ENCODE peak calls at places on chromosomes 16 and 17, in six cellular contexts. H is nucleus accumbens, D is AG08396, M is HT-29, U is left cardiac atrium, J is G401. I is an unnamed sample.

GRCh38 chr16:67879936-67880335 is 4.7 kb upstream of the NRN1L start:
- DNase-seq in J (no peak), H (no peak), M (no peak), U (no peak), D (no peak), I (no peak)

GRCh38 chr17:37360632-37361031 is 15.2 kb upstream of the C17orf78 start:
- DNase-seq in D (peak; percentile 9), U (no peak), H (no peak), M (peak; percentile 57), J (no peak), I (no peak)

GRCh38 chr16:54506691-54507090 is 220.1 kb upstream of the IRX3 start:
- DNase-seq in U (no peak), D (no peak), H (no peak), J (no peak), M (no peak), I (no peak)

GRCh38 chr16:85514295-85514600 is 98.9 kb upstream of the GSE1 start:
- DNase-seq in U (no peak), J (no peak), H (no peak), M (no peak), D (no peak), I (peak; percentile 21)

GRCh38 chr17:35467824-35468223 is 19.3 kb upstream of the SLFN13 start:
- DNase-seq in J (no peak), H (no peak), M (no peak), U (no peak), D (no peak), I (no peak)

GRCh38 chr17:74981979-74982662 is 5.3 kb upstream of the CDR2L start:
- DNase-seq in M (peak; percentile 60), H (peak; percentile 86), U (peak; percentile 82), J (peak; percentile 86), D (peak; percentile 85), I (peak; percentile 90)

GRCh38 chr17:35241520-35241919 is 1.4 kb upstream of the SLFN5 start:
- DNase-seq in H (no peak), J (no peak), D (no peak), M (no peak), U (no peak), I (no peak)

GRCh38 chr17:81340606-81341346 is 45.7 kb upstream of the SLC38A10 start:
- DNase-seq in H (no peak), M (peak; percentile 49), D (no peak), U (no peak), J (peak; percentile 33), I (no peak)

GRCh38 chr16:58644765-58645487 is 15.3 kb upstream of the CNOT1 start:
- DNase-seq in M (no peak), H (no peak), U (no peak), J (no peak), D (no peak), I (no peak)

GRCh38 chr16:31409433-31409832 is 16.3 kb downstream of the ITGAD start:
- DNase-seq in J (no peak), M (peak; percentile 11), H (no peak), D (no peak), U (no peak), I (no peak)

GRCh38 chr16:14375132-14375491 is 254.9 kb downstream of the PARN start:
- DNase-seq in D (no peak), H (no peak), U (no peak), M (no peak), J (no peak), I (no peak)

GRCh38 chr17:82909322-82909904 is 69.6 kb upstream of the ZNF750 start:
- DNase-seq in H (no peak), M (no peak), D (no peak), U (no peak), J (no peak), I (no peak)

GRCh38 chr16:74592847-74593246 is 14.1 kb downstream of the GLG1 start:
- DNase-seq in J (no peak), H (no peak), M (no peak), D (no peak), U (no peak), I (no peak)

GRCh38 chr16:31063843-31064611 is 10.0 kb downstream of the ZNF668 start:
- DNase-seq in J (no peak), D (no peak), M (no peak), H (no peak), U (no peak), I (no peak)

GRCh38 chr17:41394254-41395016 is 3.0 kb downstream of the KRT31 start:
- DNase-seq in U (no peak), M (no peak), J (peak; percentile 49), D (no peak), H (no peak), I (no peak)

GRCh38 chr16:83473926-83474660 is 333.7 kb upstream of the HSBP1 start:
- DNase-seq in M (no peak), J (no peak), H (no peak), U (no peak), D (no peak), I (no peak)

GRCh38 chr17:72421128-72422092 is 300.6 kb downstream of the SOX9 start:
- DNase-seq in D (peak; percentile 79), J (no peak), U (peak; percentile 44), M (peak; percentile 90), H (no peak), I (no peak)

GRCh38 chr17:78798695-78799559 is 16.9 kb upstream of the CYTH1 start:
- DNase-seq in U (no peak), D (no peak), M (peak; percentile 36), J (peak; percentile 49), H (no peak), I (no peak)

GRCh38 chr17:50184057-50184456 is 17.4 kb downstream of the COL1A1 start:
- DNase-seq in U (no peak), D (no peak), J (no peak), H (no peak), M (no peak), I (no peak)

GRCh38 chr16:56614549-56614991 is 6.2 kb downstream of the MT2A start:
- DNase-seq in H (no peak), D (peak; percentile 65), J (no peak), M (no peak), U (no peak), I (no peak)

GRCh38 chr17:6782244-6782643 is 6.2 kb downstream of the FBXO39 start:
- DNase-seq in J (no peak), U (no peak), M (no peak), H (no peak), D (no peak), I (no peak)

GRCh38 chr17:231191-231965 is 49.9 kb upstream of the DOC2B start:
- DNase-seq in M (no peak), U (peak; percentile 13), D (no peak), H (no peak), J (no peak), I (no peak)